ENCODE peak calls at places on chromosomes 2 and 18, in five cellular contexts. G is CD8-positive, alpha-beta T cell; T is A549; L is IMR-90; N is tibial nerve. A is an unnamed sample.

GRCh38 chr2:222322241-222322640 is 23.4 kb upstream of the PAX3 start:
- DNase-seq in N (no peak), T (no peak), L (no peak), G (no peak), A (no peak)

GRCh38 chr2:202091476-202091875 is 18.4 kb downstream of the KIAA2012 start:
- DNase-seq in N (no peak), L (peak; percentile 61), G (no peak), T (no peak), A (no peak)

GRCh38 chr18:25941556-25941955 is 148.9 kb downstream of the SS18 start:
- DNase-seq in G (no peak), L (peak; percentile 2), N (no peak), T (no peak), A (no peak)

GRCh38 chr18:21853020-21853419 is 112.4 kb downstream of the MIB1 start:
- DNase-seq in G (no peak), N (no peak), T (no peak), L (peak; percentile 63), A (no peak)

GRCh38 chr18:10476430-10476829 is 22.0 kb downstream of the APCDD1 start:
- DNase-seq in L (peak; percentile 37), N (no peak), G (no peak), T (no peak), A (no peak)

GRCh38 chr18:65907281-65907680 is 156.5 kb downstream of the CDH7 start:
- DNase-seq in T (no peak), G (no peak), N (no peak), L (no peak), A (no peak)

GRCh38 chr2:166092889-166093288 is 34.9 kb downstream of the SCN1A start:
- DNase-seq in G (no peak), L (peak; percentile 92), T (no peak), N (no peak), A (no peak)

GRCh38 chr18:80147418-80148315 is 38.6 kb downstream of the ADNP2 start:
- DNase-seq in T (peak; percentile 23), N (peak; percentile 82), G (peak; percentile 52), L (peak; percentile 72), A (peak; percentile 83)

GRCh38 chr2:157052685-157053224 is 204.8 kb upstream of the GALNT5 start:
- DNase-seq in N (no peak), T (peak; percentile 8), G (no peak), L (peak; percentile 87), A (no peak)

GRCh38 chr2:234950730-234951385 is 959 bp upstream of the SH3BP4 start:
- DNase-seq in T (no peak), N (no peak), L (peak; percentile 64), G (no peak), A (no peak)

GRCh38 chr18:79483971-79484491 is 88.3 kb downstream of the NFATC1 start:
- DNase-seq in L (no peak), G (no peak), T (no peak), N (no peak), A (no peak)

GRCh38 chr18:48165104-48165866 is 234.8 kb upstream of the SMAD2 start:
- DNase-seq in L (no peak), T (no peak), G (no peak), N (no peak), A (no peak)

GRCh38 chr18:48164701-48165100 is 234.2 kb upstream of the SMAD2 start:
- DNase-seq in G (no peak), L (no peak), T (no peak), N (no peak), A (no peak)

GRCh38 chr18:48163184-48164095 is 233.0 kb upstream of the SMAD2 start:
- DNase-seq in N (no peak), G (no peak), L (no peak), T (no peak), A (no peak)

GRCh38 chr18:48161911-48162698 is 231.6 kb upstream of the SMAD2 start:
- DNase-seq in T (peak; percentile 21), G (peak; percentile 1), L (no peak), N (no peak), A (no peak)

GRCh38 chr18:48164096-48164475 is 233.6 kb upstream of the SMAD2 start:
- DNase-seq in L (no peak), G (no peak), N (no peak), T (no peak), A (no peak)
- H3K4me1 ChIP-seq in L (no peaks in the 10 kb centered on the region), G (no peaks in the 10 kb centered on the region), N (peaks cover 28% of the 10 kb centered on the region), T (peaks cover 8% of the 10 kb centered on the region), A (peaks cover 10% of the 10 kb centered on the region)

DNA sequence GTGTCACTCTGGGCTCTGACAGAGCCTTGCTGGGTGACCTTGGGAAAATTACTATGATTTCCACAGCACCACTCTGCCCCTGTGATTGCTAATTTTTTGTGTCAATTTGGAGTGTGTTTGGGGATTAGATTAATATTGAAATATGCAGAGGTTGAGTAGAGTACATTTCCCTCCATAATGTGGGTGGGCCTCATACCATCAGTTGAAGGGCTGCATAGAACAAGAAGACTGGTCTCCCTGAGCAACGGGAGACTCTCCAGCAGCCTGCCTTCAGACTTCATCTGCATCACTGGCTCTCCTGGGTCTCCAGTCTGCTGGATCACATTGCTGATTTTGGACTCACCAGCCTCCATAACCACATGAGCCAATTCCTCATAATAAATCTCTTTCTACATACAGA is 313.7 kb downstream of the TNS1 start:
- DNase-seq in G (no peak), L (no peak), T (no peak), N (no peak), A (no peak)
- H3K4me1 ChIP-seq in G (no peaks in the 10 kb centered on the region), L (peaks cover 15% of the 10 kb centered on the region), T (peaks cover 31% of the 10 kb centered on the region), N (peaks cover 8% of the 10 kb centered on the region), A (no peaks in the 10 kb centered on the region)

DNA sequence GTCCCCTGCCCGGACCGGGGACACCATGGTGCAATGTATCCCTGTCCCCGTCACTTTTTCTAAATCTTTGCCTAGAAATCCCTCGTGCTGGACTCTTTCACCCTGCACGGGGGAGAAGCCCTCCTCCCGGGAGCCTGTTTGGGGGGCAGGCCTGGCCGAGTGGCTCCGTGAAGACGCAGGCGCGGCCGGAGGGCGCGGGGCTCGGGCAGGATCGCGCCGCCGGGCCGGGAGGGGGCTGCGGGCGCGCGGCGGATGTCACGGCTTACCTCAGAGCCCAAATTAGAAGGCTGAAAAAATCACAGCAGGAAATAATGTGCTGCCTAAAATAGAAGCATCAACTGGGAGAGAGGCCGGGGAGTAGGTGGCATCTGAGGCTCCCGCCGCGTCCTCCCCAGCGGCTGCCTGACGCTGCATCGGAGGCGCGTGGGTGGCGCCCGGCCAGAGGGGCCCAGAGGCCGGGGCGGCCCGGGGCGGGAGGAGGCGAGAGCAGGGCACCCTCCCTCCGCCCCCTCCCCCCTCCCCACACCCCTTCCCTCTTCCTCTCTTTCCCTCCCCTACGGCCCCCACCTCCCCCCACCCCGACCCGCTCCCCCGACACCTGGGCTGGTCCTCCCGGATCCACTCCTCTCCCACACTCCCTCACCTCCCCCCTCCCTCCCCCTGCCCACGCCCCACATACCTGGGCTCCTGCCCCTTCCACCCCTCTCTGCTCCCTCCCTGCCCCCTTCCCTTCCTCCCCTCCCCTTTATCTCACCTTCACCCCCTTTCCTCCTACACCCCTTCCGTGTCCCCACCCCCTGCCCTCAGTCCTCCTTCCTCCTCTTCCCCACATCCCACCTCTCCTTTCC is 51.9 kb downstream of the SLC4A1AP start:
- DNase-seq in N (no peak), G (no peak), L (peak; percentile 69), T (no peak), A (peak; percentile 43)
- H3K4me1 ChIP-seq in N (no peaks in the 10 kb centered on the region), G (peaks cover 16% of the 10 kb centered on the region), L (peaks cover 9% of the 10 kb centered on the region), T (peaks cover 70% of the 10 kb centered on the region), A (peaks cover 16% of the 10 kb centered on the region)

GRCh38 chr2:219527076-219527394 is 12.8 kb downstream of the ASIC4 start:
- DNase-seq in L (no peak), N (no peak), G (no peak), T (no peak), A (no peak)
- H3K4me1 ChIP-seq in L (peaks cover 5% of the 10 kb centered on the region), N (peaks cover 12% of the 10 kb centered on the region), G (peaks cover 13% of the 10 kb centered on the region), T (peaks cover 8% of the 10 kb centered on the region), A (peaks cover 10% of the 10 kb centered on the region)

GRCh38 chr2:65754219-65754618 is 321.8 kb upstream of the SPRED2 start:
- DNase-seq in T (no peak), G (no peak), L (no peak), N (no peak), A (no peak)

GRCh38 chr2:65744801-65745200 is 312.4 kb upstream of the SPRED2 start:
- DNase-seq in N (no peak), T (no peak), G (no peak), L (no peak), A (no peak)

GRCh38 chr2:65746919-65747678 is 314.7 kb upstream of the SPRED2 start:
- DNase-seq in L (no peak), N (no peak), G (no peak), T (no peak), A (no peak)

GRCh38 chr2:65751422-65751821 is 319.0 kb upstream of the SPRED2 start:
- DNase-seq in T (no peak), L (no peak), G (no peak), N (no peak), A (no peak)

DNA sequence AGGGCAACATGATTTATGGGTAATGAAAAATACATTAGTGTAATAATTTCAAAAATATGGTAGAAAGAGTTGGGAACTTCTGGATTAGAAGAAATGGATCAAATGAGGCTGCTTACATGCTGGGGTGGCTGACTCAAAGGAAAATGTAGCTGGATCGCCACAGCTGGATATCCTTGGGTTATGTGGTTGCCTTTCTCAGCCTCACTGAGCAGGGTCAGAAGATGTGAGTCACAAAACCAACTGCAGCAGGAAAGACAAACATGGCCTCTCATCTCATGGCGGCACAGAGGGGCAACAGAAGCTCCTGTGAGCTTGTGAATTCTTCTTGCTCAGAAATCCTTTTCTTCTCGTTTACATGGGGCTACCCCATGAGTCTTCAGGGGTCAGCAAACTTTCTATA is 317.1 kb upstream of the SPRED2 start:
- DNase-seq in L (peak; percentile 59), G (no peak), N (no peak), T (no peak), A (no peak)
- H3K4me1 ChIP-seq in L (no peaks in the 10 kb centered on the region), G (no peaks in the 10 kb centered on the region), N (no peaks in the 10 kb centered on the region), T (no peaks in the 10 kb centered on the region), A (no peaks in the 10 kb centered on the region)

GRCh38 chr2:218367415-218368149 is 10.9 kb downstream of the CATIP start:
- DNase-seq in G (peak; percentile 63), L (peak; percentile 32), T (peak; percentile 78), N (peak; percentile 71), A (peak; percentile 64)
- H3K4me1 ChIP-seq in G (peaks cover 26% of the 10 kb centered on the region), L (peaks cover 5% of the 10 kb centered on the region), T (peaks cover 3% of the 10 kb centered on the region), N (no peaks in the 10 kb centered on the region), A (peaks cover 28% of the 10 kb centered on the region)

GRCh38 chr2:176650811-176651559 is 381.7 kb downstream of the MTX2 start:
- DNase-seq in T (no peak), N (no peak), G (no peak), L (no peak), A (no peak)
- H3K4me1 ChIP-seq in T (no peaks in the 10 kb centered on the region), N (no peaks in the 10 kb centered on the region), G (peaks cover 12% of the 10 kb centered on the region), L (no peaks in the 10 kb centered on the region), A (no peaks in the 10 kb centered on the region)

A was measured in CD4-positive, alpha-beta memory T cell.